ENCODE peak calls at places on chromosome 5, in ten cellular contexts. X, J, L, G, B, A, O, E, Y and Z are unnamed samples.

GRCh38 chr5:16160706-16161105 is 18.9 kb downstream of the MARCHF11 start:
- DNase-seq in Y (peak), L (no peak), B (no peak), J (peak), A (peak), X (no peak), G (peak), O (peak), E (peak), Z (peak)

GRCh38 chr5:177491429-177491945 is 5.9 kb downstream of the PDLIM7 start:
- DNase-seq in L (peak), B (no peak), J (no peak), E (peak), Y (no peak), O (peak), X (no peak), A (no peak), G (no peak), Z (peak)

GRCh38 chr5:134242146-134242545 is 16.3 kb upstream of the PPP2CA start:
- DNase-seq in E (no peak), A (peak), O (no peak), B (peak), J (no peak), X (peak), L (no peak), Y (peak), G (no peak), Z (peak)

GRCh38 chr5:180330810-180331646 is 22.1 kb downstream of the GFPT2 start:
- DNase-seq in G (no peak), O (no peak), J (no peak), L (no peak), A (no peak), X (peak), E (no peak), Y (peak), B (peak), Z (peak)

GRCh38 chr5:14552017-14552416 is 29.6 kb upstream of the OTULINL start:
- DNase-seq in L (no peak), B (no peak), J (no peak), E (no peak), O (no peak), X (no peak), G (no peak), A (no peak), Y (no peak), Z (no peak)

GRCh38 chr5:126098330-126099017 is 324.7 kb upstream of the GRAMD2B start:
- DNase-seq in Y (peak), E (no peak), G (no peak), B (no peak), A (no peak), O (no peak), J (no peak), X (no peak), L (no peak), Z (peak)

GRCh38 chr5:160906077-160906476 is 54.1 kb upstream of the ATP10B start:
- DNase-seq in B (no peak), L (no peak), E (no peak), G (no peak), A (no peak), O (no peak), Y (no peak), X (no peak), J (no peak), Z (no peak)

GRCh38 chr5:140189977-140190867 is 15.2 kb downstream of the CYSTM1 start:
- DNase-seq in E (no peak), J (no peak), G (no peak), A (no peak), X (no peak), Y (peak), O (no peak), L (no peak), B (no peak), Z (peak)

GRCh38 chr5:150320048-150320555 is 17.4 kb upstream of the ARSI start:
- DNase-seq in G (no peak), O (no peak), Y (peak), A (peak), L (no peak), J (no peak), X (peak), B (peak), E (no peak), Z (peak)

GRCh38 chr5:14063691-14064090 is 79.5 kb upstream of the TRIO start:
- DNase-seq in E (no peak), B (no peak), G (no peak), A (no peak), X (no peak), J (no peak), L (no peak), O (no peak), Y (peak), Z (no peak)

GRCh38 chr5:88690619-88691560 is 192.1 kb downstream of the MEF2C start:
- DNase-seq in E (peak), L (peak), O (peak), X (peak), G (no peak), A (peak), J (peak), B (peak), Y (peak), Z (peak)

GRCh38 chr5:159605585-159605984 is 275.3 kb upstream of the IL12B start:
- DNase-seq in J (no peak), Y (peak), E (no peak), L (no peak), O (no peak), X (peak), G (no peak), B (peak), A (no peak), Z (peak)

GRCh38 chr5:19547640-19548039 is 440.4 kb downstream of the CDH18 start:
- DNase-seq in L (no peak), B (no peak), G (no peak), X (no peak), A (peak), J (no peak), E (no peak), Y (peak), O (no peak), Z (peak)